ENCODE peak calls at places on chromosomes 11 and 22, in seven cellular contexts. P, R, Y, M, T, B and V are unnamed samples.

GRCh38 chr22:46881373-46882118 is 119.1 kb downstream of the TBC1D22A start:
- DNase-seq in B (no peak), M (no peak), R (no peak), P (peak), Y (peak), T (peak), V (no peak)

GRCh38 chr11:11010624-11011127 is 152.8 kb upstream of the ZBED5 start:
- DNase-seq in B (peak), T (peak), Y (no peak), P (no peak), R (no peak), M (no peak), V (no peak)

GRCh38 chr11:94077568-94078293 is 50.9 kb upstream of the PANX1 start:
- DNase-seq in Y (no peak), R (no peak), P (no peak), M (no peak), B (no peak), T (no peak), V (no peak)

GRCh38 chr11:67648796-67649613 is 1.5 kb downstream of the ACY3 start:
- DNase-seq in R (no peak), T (no peak), M (no peak), B (no peak), P (no peak), Y (peak), V (no peak)

GRCh38 chr22:39234867-39235687 is 9.7 kb downstream of the PDGFB start:
- DNase-seq in T (no peak), R (no peak), M (no peak), Y (no peak), B (no peak), P (no peak), V (no peak)

GRCh38 chr22:39375646-39376045 is 23.9 kb upstream of the TAB1 start:
- DNase-seq in B (no peak), T (no peak), Y (no peak), M (no peak), R (no peak), P (no peak), V (no peak)

GRCh38 chr11:45933131-45933821 is 10.8 kb downstream of the LARGE2 start:
- DNase-seq in Y (no peak), B (no peak), R (no peak), P (no peak), T (peak), M (no peak), V (no peak)

GRCh38 chr22:44411226-44412135 is 86.6 kb downstream of the RTL6 start:
- DNase-seq in Y (no peak), T (no peak), M (no peak), B (no peak), P (no peak), R (no peak), V (no peak)

GRCh38 chr11:11582261-11582701 is 39.5 kb downstream of the GALNT18 start:
- DNase-seq in R (no peak), M (no peak), B (no peak), Y (no peak), P (no peak), T (no peak), V (no peak)

GRCh38 chr22:49966041-49966715 is 5.6 kb downstream of the PIM3 start:
- DNase-seq in M (no peak), T (no peak), R (no peak), Y (no peak), P (peak), B (no peak), V (no peak)

GRCh38 chr22:22061085-22062077 is 78.8 kb upstream of the TOP3B start:
- DNase-seq in R (no peak), P (no peak), M (no peak), B (no peak), T (peak), Y (no peak), V (no peak)

GRCh38 chr11:73141031-73141308 is 1.1 kb downstream of the FCHSD2 start:
- DNase-seq in R (peak), Y (peak), T (peak), B (no peak), P (peak), M (peak), V (no peak)

GRCh38 chr11:119888119-119888518 is 159.1 kb upstream of the NECTIN1 start:
- DNase-seq in R (no peak), Y (no peak), M (no peak), T (no peak), P (no peak), B (no peak), V (no peak)